ENCODE peak calls at places on chromosomes 3 and 15, in five cellular contexts. N is dorsolateral prefrontal cortex, B is neural progenitor cell, U is HCT116, X is GM13976. P is an unnamed sample.
A peak's percentile ranks its signal among the peaks of the same experiment; 100 is the strongest.

GRCh38 chr3:175356899-175357324 is 497.8 kb downstream of the NAALADL2 start:
- DNase-seq in N (no peak), B (no peak), U (no peak), X (no peak), P (no peak)

GRCh38 chr3:125280966-125281365 is 68.4 kb upstream of the SLC12A8 start:
- DNase-seq in N (no peak), B (no peak), U (no peak), X (no peak), P (no peak)

GRCh38 chr3:16432714-16433113 is 80.8 kb downstream of the RFTN1 start:
- DNase-seq in N (no peak), B (no peak), U (no peak), X (peak; percentile 27), P (no peak)

GRCh38 chr3:129650256-129650872 is 43.9 kb upstream of the PLXND1 start:
- DNase-seq in N (no peak), B (peak; percentile 75), U (peak; percentile 65), X (peak; percentile 68), P (no peak)

GRCh38 chr3:29512620-29513019 is 231.7 kb downstream of the RBMS3 start:
- DNase-seq in N (no peak), B (no peak), U (no peak), X (no peak), P (no peak)

GRCh38 chr3:49727154-49727923 is 3.6 kb upstream of the GMPPB start:
- DNase-seq in N (no peak), B (no peak), U (no peak), X (peak; percentile 61), P (no peak)

GRCh38 chr3:99843590-99844260 is 26.1 kb downstream of the CMSS1 start:
- DNase-seq in N (no peak), B (no peak), U (no peak), X (no peak), P (no peak)

GRCh38 chr3:160040181-160040580 is 51.5 kb downstream of the IL12A start:
- DNase-seq in N (no peak), B (no peak), U (no peak), X (no peak), P (no peak)

GRCh38 chr3:50164056-50164455 is 8.9 kb downstream of the SEMA3F start:
- DNase-seq in N (peak; percentile 55), B (no peak), U (no peak), X (no peak), P (no peak)

GRCh38 chr15:40499931-40500330 is 29.1 kb downstream of the CHST14 start:
- DNase-seq in N (no peak), B (no peak), U (no peak), X (no peak), P (peak; percentile 15)

GRCh38 chr15:22918056-22918455 is 62.1 kb downstream of the CYFIP1 start:
- DNase-seq in N (no peak), B (no peak), U (peak; percentile 23), X (no peak), P (no peak)

GRCh38 chr15:89385596-89386242 is 51.1 kb upstream of the POLG start:
- DNase-seq in N (no peak), B (no peak), U (no peak), X (no peak), P (no peak)

GRCh38 chr3:58685641-58686040 is 19.1 kb upstream of the FAM3D start:
- DNase-seq in N (no peak), B (no peak), U (no peak), X (no peak), P (no peak)

GRCh38 chr15:35980719-35981118 is 434.8 kb upstream of the DPH6 start:
- DNase-seq in N (no peak), B (no peak), U (no peak), X (no peak), P (no peak)

GRCh38 chr15:101047301-101047781 is 128.2 kb downstream of the LRRK1 start:
- DNase-seq in N (no peak), B (peak; percentile 53), U (no peak), X (no peak), P (no peak)

GRCh38 chr3:57110797-57111196 is 50.3 kb downstream of the SPATA12 start:
- DNase-seq in N (no peak), B (peak; percentile 93), U (no peak), X (no peak), P (no peak)

GRCh38 chr15:72685925-72686794 is at the start of the genes BBS4 and HIGD2B:
- DNase-seq in N (peak; percentile 63), B (peak; percentile 94), U (peak; percentile 90), X (peak; percentile 87), P (peak; percentile 93)

GRCh38 chr3:78035020-78035660 is 995.2 kb downstream of the ROBO2 start:
- DNase-seq in N (no peak), B (peak; percentile 26), U (no peak), X (no peak), P (no peak)

GRCh38 chr3:146507331-146508120 is 36.9 kb downstream of the PLSCR1 start:
- DNase-seq in N (no peak), B (peak; percentile 9), U (no peak), X (no peak), P (no peak)

GRCh38 chr3:127184870-127185216 is 8.1 kb upstream of the PRR23E start:
- DNase-seq in N (no peak), B (no peak), U (no peak), X (no peak), P (peak; percentile 62)

GRCh38 chr3:58874795-58875194 is 175.0 kb downstream of the CFAP20DC start:
- DNase-seq in N (no peak), B (no peak), U (peak; percentile 64), X (peak; percentile 30), P (no peak)

GRCh38 chr3:42556089-42556632 is 25.6 kb downstream of the SEC22C start:
- DNase-seq in N (no peak), B (no peak), U (no peak), X (no peak), P (no peak)

GRCh38 chr3:151923901-151924300 is 50.5 kb downstream of the SUCNR1 start:
- DNase-seq in N (no peak), B (no peak), U (no peak), X (no peak), P (no peak)

GRCh38 chr15:92811514-92811913 is 88.6 kb upstream of the CHD2 start:
- DNase-seq in N (no peak), B (no peak), U (no peak), X (no peak), P (no peak)

GRCh38 chr3:100852882-100853281 is 140.3 kb downstream of the ABI3BP start:
- DNase-seq in N (no peak), B (no peak), U (no peak), X (no peak), P (no peak)

GRCh38 chr3:120498947-120499346 is 48.2 kb upstream of the FSTL1 start:
- DNase-seq in N (no peak), B (peak; percentile 65), U (no peak), X (no peak), P (peak; percentile 73)

GRCh38 chr15:58870451-58870850 is 63.0 kb downstream of the SLTM start:
- DNase-seq in N (no peak), B (no peak), U (no peak), X (no peak), P (no peak)

GRCh38 chr3:72818092-72818721 is 30.0 kb downstream of the SHQ1 start:
- DNase-seq in N (no peak), B (peak; percentile 34), U (peak; percentile 4), X (no peak), P (no peak)

GRCh38 chr3:64974401-64974800 is 286.6 kb upstream of the ADAMTS9 start:
- DNase-seq in N (no peak), B (no peak), U (no peak), X (no peak), P (no peak)

GRCh38 chr15:74783072-74783807 is 1.4 kb downstream of the CSK start:
- DNase-seq in N (no peak), B (peak; percentile 49), U (no peak), X (no peak), P (no peak)

DNA sequence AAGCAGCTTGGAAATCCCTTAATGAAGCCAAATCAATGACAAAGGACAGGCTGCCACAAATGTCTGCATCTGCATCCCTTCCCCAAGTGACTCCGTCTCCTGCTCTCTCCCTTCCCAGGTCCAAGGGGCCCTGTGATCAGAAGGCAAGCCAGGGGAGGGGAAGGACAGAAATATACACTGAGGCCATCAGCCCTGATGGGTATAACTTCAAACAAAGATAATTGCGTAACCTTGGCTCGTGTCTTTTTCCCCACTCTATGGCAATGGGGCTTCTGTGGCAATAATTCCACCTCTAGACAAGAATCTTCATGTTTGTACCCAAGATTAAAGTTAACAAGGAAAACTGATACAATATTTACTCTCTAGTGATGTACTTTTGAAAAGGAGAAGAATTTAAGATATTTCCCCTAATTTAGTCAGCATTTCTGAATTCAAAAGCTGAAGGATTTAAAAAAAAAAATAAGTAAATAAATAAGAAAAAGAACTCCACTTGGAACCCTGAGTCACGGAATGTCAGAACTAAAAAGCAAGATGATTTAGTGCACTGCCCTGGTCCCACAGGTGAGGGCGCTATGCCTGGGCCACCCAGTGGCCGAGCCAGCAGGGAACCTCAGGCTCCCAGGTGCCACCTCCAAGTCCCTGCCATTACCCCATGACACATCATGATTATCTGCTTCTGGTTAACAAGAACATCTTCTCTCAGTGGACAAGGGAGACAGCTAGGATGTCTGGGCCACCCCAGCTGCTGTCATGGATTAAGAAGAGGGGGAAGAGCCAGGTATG is 154.5 kb downstream of the STT3B start:
- DNase-seq in N (no peak), B (no peak), U (no peak), X (no peak), P (no peak)
- TF ChIP-seq CTCF in N (no peak), B (peak; percentile 34), U (peak; percentile 49), X (peak; percentile 8), P (peak; percentile 11)

DNA sequence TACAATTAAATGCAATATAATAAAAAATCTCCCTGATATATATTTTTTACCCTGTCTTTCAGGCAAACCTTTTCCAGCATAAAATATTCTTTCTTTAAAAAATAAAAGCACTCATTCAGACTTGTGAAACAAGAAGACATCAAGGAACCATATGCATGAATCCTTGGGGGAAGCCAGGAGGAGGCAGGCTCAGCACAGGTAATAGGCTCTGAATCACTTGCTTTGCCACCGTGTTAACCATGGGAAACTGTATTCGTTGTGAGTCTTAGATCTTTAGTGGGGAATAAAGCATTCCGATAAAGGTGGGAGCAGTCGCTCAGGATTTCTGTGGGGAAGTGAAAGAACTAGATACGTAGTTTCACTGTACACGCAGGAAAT is 42.4 kb downstream of the FBN1 start:
- DNase-seq in N (no peak), B (no peak), U (no peak), X (no peak), P (no peak)
- TF ChIP-seq CTCF in N (no peak), B (peak; percentile 12), U (peak; percentile 13), X (no peak), P (peak; percentile 19)

DNA sequence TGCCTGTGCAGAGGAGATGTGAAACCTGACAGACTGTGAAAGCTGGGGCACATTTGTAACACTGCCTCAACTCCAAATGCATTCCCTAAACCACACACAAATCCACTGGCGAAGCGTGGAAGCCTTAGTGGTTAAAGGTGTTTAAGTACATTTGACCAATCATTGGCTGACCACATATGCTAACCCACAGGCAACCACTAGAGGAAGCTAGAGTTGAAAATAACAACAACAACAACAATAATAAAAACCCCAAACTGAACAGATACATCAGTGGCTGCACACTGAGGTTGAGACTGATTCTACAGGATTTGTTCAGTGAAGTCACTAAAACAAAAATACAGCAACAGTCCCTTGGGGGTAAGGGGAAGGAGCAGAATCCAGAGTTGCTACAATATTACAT is 129.7 kb downstream of the TJP1 start:
- DNase-seq in N (no peak), B (peak; percentile 22), U (no peak), X (no peak), P (no peak)
- TF ChIP-seq CTCF in N (peak; percentile 43), B (peak; percentile 59), U (peak; percentile 63), X (no peak), P (no peak)

DNA sequence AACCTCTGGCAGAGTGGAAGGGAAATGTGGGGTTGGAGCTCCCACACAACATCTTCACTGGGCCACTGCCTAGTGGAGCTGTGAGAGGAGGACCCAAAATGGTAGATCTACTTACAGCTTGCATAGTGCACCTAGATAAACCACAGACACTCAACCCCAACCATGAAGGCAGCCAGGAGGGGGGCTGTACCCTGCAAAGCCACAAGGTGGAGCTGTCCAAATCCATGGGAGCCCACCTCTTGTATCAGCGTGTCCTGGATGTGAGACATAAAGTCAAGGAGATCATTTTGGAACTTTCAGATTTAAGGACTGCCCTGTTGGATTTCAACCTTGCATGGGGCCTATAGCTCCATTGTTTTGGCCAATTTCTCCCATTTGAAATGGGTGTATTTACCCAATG is 20.9 kb downstream of the TP63 start:
- DNase-seq in N (no peak), B (peak; percentile 53), U (peak; percentile 21), X (no peak), P (no peak)
- TF ChIP-seq CTCF in N (no peak), B (peak; percentile 72), U (peak; percentile 74), X (peak; percentile 15), P (peak; percentile 38)

P was measured in osteocyte.